ENCODE peak calls at places on chromosomes 3 and 15, in six cellular contexts. M is ascending aorta, C is lower lobe of right lung, Q is cardiac muscle cell, O is suprapubic skin, H is sigmoid colon. B is an unnamed sample.

GRCh38 chr3:12303532-12303931 is 14.7 kb downstream of the PPARG start:
- DNase-seq in H (no peak), C (no peak), Q (peak; percentile 86), O (no peak), M (no peak), B (no peak)

GRCh38 chr3:184945886-184946625 is 134.1 kb downstream of the VPS8 start:
- DNase-seq in Q (no peak), C (no peak), O (no peak), H (no peak), M (no peak), B (no peak)

GRCh38 chr3:71585126-71585525 is 1.6 kb upstream of the FOXP1 start:
- DNase-seq in M (no peak), H (no peak), O (no peak), C (no peak), Q (no peak), B (no peak)

GRCh38 chr3:100226712-100227429 is 33.9 kb upstream of the TBC1D23 start:
- DNase-seq in Q (peak; percentile 54), O (no peak), M (no peak), H (no peak), C (no peak), B (no peak)

GRCh38 chr3:28317438-28318022 is 31.0 kb upstream of the ZCWPW2 start:
- DNase-seq in O (no peak), Q (peak; percentile 62), M (no peak), H (no peak), C (no peak), B (peak; percentile 30)

GRCh38 chr15:65824031-65824743 is 32.1 kb upstream of the DENND4A start:
- DNase-seq in M (no peak), C (no peak), O (no peak), H (peak; percentile 76), Q (peak; percentile 82), B (no peak)

GRCh38 chr15:76197703-76198455 is 113.4 kb downstream of the ETFA start:
- DNase-seq in C (peak; percentile 37), H (peak; percentile 56), Q (no peak), O (peak; percentile 69), M (no peak), B (no peak)

GRCh38 chr3:155064920-155065319 is 15.2 kb upstream of the MME start:
- DNase-seq in M (no peak), Q (peak; percentile 18), C (no peak), H (no peak), O (no peak), B (no peak)

GRCh38 chr3:9149566-9149965 is 99.9 kb downstream of the SRGAP3 start:
- DNase-seq in Q (no peak), C (no peak), O (no peak), M (no peak), H (no peak), B (no peak)

GRCh38 chr3:128804017-128804816 is 75.2 kb upstream of the ACAD9 start:
- DNase-seq in Q (peak; percentile 59), M (no peak), O (no peak), H (no peak), C (no peak), B (no peak)

GRCh38 chr15:42118650-42119531 is 24.5 kb upstream of the PLA2G4D start:
- DNase-seq in O (no peak), M (no peak), C (no peak), Q (peak; percentile 45), H (no peak), B (no peak)

GRCh38 chr3:30350901-30351300 is 255.5 kb upstream of the TGFBR2 start:
- DNase-seq in C (no peak), O (no peak), H (no peak), M (no peak), Q (no peak), B (no peak)

GRCh38 chr3:11944052-11944673 is 60.0 kb upstream of the SYN2 start:
- DNase-seq in Q (peak; percentile 38), C (no peak), O (no peak), H (no peak), M (no peak), B (no peak)

GRCh38 chr3:169863458-169863899 is 6.3 kb downstream of the LRRC31 start:
- DNase-seq in O (no peak), M (no peak), H (peak; percentile 69), Q (peak; percentile 85), C (peak; percentile 52), B (peak; percentile 38)

GRCh38 chr15:65172531-65172930 is 12.6 kb downstream of the CLPX start:
- DNase-seq in Q (no peak), M (no peak), O (no peak), H (no peak), C (no peak), B (no peak)

GRCh38 chr3:12384451-12385233 is 95.8 kb downstream of the PPARG start:
- DNase-seq in C (no peak), O (no peak), Q (no peak), H (no peak), M (no peak), B (no peak)

GRCh38 chr3:106275592-106275991 is 406.8 kb upstream of the CBLB start:
- DNase-seq in H (no peak), Q (no peak), O (no peak), M (no peak), C (no peak), B (no peak)

GRCh38 chr3:71754610-71755253 is 1.1 kb downstream of the GPR27 start:
- DNase-seq in O (no peak), H (no peak), Q (no peak), M (no peak), C (peak; percentile 49), B (no peak)

GRCh38 chr15:56244811-56245576 is 1.3 kb upstream of the RFX7 start:
- DNase-seq in Q (no peak), C (peak; percentile 42), O (peak; percentile 80), H (no peak), M (no peak), B (peak; percentile 7)

GRCh38 chr3:194266658-194267005 is 84.5 kb downstream of the CPN2 start:
- DNase-seq in Q (no peak), O (peak; percentile 43), M (no peak), C (no peak), H (no peak), B (no peak)

GRCh38 chr15:46304320-46304719 is 669.5 kb downstream of the SQOR start:
- DNase-seq in C (no peak), M (no peak), H (no peak), Q (no peak), O (no peak), B (no peak)

GRCh38 chr3:188553569-188553968 is 399.6 kb downstream of the LPP start:
- DNase-seq in O (no peak), C (no peak), Q (no peak), M (no peak), H (no peak), B (no peak)

GRCh38 chr15:43406192-43406591 is 35.3 kb downstream of the TUBGCP4 start:
- DNase-seq in H (no peak), C (no peak), M (no peak), O (no peak), Q (no peak), B (no peak)

GRCh38 chr15:44719293-44719999 is 8.1 kb downstream of the B2M start:
- DNase-seq in Q (no peak), M (no peak), H (no peak), C (no peak), O (no peak), B (no peak)

GRCh38 chr3:69174871-69175737 is 52.7 kb upstream of the LMOD3 start:
- DNase-seq in C (no peak), H (no peak), O (no peak), M (no peak), Q (peak; percentile 36), B (no peak)

GRCh38 chr3:146160233-146160963 is 586 bp downstream of the PLOD2 start:
- DNase-seq in O (peak; percentile 81), M (peak; percentile 33), Q (peak; percentile 88), C (peak; percentile 48), H (peak; percentile 90), B (peak; percentile 29)

GRCh38 chr15:46652256-46652655 is 1017.4 kb downstream of the SQOR start:
- DNase-seq in C (no peak), H (no peak), Q (no peak), O (no peak), M (no peak), B (no peak)

GRCh38 chr15:88476635-88477038 is 9.1 kb downstream of the MRPS11 start:
- DNase-seq in H (no peak), M (no peak), O (peak; percentile 55), Q (peak; percentile 74), C (no peak), B (no peak)

GRCh38 chr3:86969500-86970189 is 21.3 kb downstream of the VGLL3 start:
- DNase-seq in H (no peak), C (no peak), M (no peak), Q (peak; percentile 78), O (no peak), B (no peak)

GRCh38 chr15:40879609-40880008 is 5.6 kb upstream of the RHOV start:
- DNase-seq in H (no peak), M (no peak), C (no peak), Q (no peak), O (no peak), B (no peak)
- H3K27ac ChIP-seq in H (no peak overlapping the region), M (no peak overlapping the region), C (no peak overlapping the region), Q (no peak overlapping the region), O (peak overlapping the region; percentile 62), B (no peak overlapping the region)

GRCh38 chr15:100867476-100867875 is 12.2 kb upstream of the ALDH1A3 start:
- DNase-seq in O (no peak), M (no peak), H (no peak), C (no peak), Q (no peak), B (no peak)
- H3K9me3 ChIP-seq in O (no peaks in the 10 kb centered on the region), M (no peaks in the 10 kb centered on the region), H (no peaks in the 10 kb centered on the region), C (no peaks in the 10 kb centered on the region), Q (no peaks in the 10 kb centered on the region), B (no peaks in the 10 kb centered on the region)

DNA sequence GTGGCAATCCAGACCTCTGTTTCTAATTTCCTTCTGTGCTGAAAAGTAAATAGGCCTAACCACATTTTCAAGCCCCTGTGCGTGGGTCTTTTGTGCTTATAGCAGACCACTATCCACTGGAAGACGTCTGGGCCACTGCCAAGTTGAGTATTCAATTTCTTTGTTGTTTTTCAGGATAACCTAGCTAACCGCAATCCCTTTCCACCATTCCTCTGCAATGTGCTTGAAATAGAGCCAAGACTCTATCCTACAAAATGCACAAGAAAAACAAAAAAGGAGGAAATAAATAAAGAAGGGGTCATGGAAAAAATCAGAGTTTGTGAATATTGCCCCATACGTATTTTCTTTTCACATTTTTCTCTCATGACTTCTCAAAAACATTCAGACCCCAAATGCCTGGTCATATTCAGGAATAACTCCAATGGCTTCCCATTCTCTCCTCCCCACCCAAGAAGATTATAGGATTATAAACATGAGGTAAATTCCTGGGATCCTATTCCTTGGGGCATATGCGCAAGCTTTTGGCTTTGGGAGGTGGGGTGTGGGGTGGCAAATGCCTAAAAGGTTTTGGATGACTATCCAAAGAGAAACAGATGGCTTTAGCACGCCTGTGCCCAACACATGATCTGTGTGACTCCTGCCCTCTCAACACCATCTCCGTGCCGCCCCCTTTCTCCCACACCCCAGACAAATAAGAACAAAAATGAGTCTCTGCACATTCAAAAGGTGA is 217.9 kb upstream of the THBS1 start:
- DNase-seq in Q (peak; percentile 90), M (no peak), H (no peak), O (no peak), C (no peak), B (no peak)
- H3K27ac ChIP-seq in Q (no peak overlapping the region), M (no peak overlapping the region), H (no peak overlapping the region), O (no peak overlapping the region), C (no peak overlapping the region), B (no peak overlapping the region)

DNA sequence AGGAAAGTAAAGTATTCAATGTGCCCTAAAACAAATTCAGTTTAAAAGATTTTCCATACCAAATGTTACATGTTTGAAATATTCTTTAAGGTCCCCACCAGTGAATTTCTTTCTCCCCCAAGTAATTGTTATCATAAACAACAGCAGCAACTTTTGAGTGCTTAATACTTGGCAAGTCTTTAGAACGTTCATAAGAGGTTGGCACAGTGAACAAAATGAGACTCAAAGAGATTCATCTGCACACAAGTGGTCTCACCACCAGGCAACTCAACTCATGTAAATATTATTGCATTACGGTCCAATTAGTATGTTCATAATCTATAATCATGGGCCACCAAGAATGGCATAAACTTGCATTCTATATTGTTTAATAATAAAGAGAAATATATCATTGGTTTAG is 98.7 kb downstream of the TBL1XR1 start:
- DNase-seq in C (no peak), Q (no peak), M (no peak), H (no peak), O (no peak), B (no peak)
- H3K9me3 ChIP-seq in C (no peaks in the 10 kb centered on the region), Q (no peaks in the 10 kb centered on the region), M (no peaks in the 10 kb centered on the region), H (no peaks in the 10 kb centered on the region), O (no peaks in the 10 kb centered on the region), B (no peaks in the 10 kb centered on the region)